ENCODE peak calls at places on chromosomes 16 and 17, in four cellular contexts. W is GM20000, J is AG09309, O is cardiac fibroblast. U is an unnamed sample.
A peak's percentile ranks its signal among the peaks of the same experiment; 100 is the strongest.

GRCh38 chr17:29292992-29293889 is 707 bp downstream of the NUFIP2 start:
- DNase-seq in W (peak; percentile 79), J (no peak), O (peak; percentile 58), U (peak; percentile 31)

GRCh38 chr17:44123356-44124117 is at the start of gene HDAC5:
- DNase-seq in W (peak; percentile 97), J (peak; percentile 69), O (peak; percentile 96), U (peak; percentile 87)

GRCh38 chr17:18951941-18952842 is at the start of gene SLC5A10:
- DNase-seq in W (no peak), J (no peak), O (no peak), U (no peak)

GRCh38 chr17:44053130-44053872 is 13.2 kb downstream of the LSM12 start:
- DNase-seq in W (no peak), J (no peak), O (no peak), U (no peak)

GRCh38 chr17:80034977-80035686 is 540 bp downstream of the TBC1D16 start:
- DNase-seq in W (peak; percentile 62), J (no peak), O (peak; percentile 38), U (no peak)

GRCh38 chr17:28646039-28646754 is 1.2 kb upstream of the BLTP2 start:
- DNase-seq in W (no peak), J (no peak), O (no peak), U (no peak)

GRCh38 chr16:54812229-54812628 is 118.4 kb upstream of the IRX5 start:
- DNase-seq in W (no peak), J (peak; percentile 14), O (peak; percentile 26), U (no peak)

GRCh38 chr17:80640379-80641071 is 95.9 kb downstream of the RPTOR start:
- DNase-seq in W (no peak), J (no peak), O (no peak), U (no peak)

GRCh38 chr17:59371426-59372099 is 40.1 kb downstream of the YPEL2 start:
- DNase-seq in W (no peak), J (no peak), O (peak; percentile 54), U (no peak)

GRCh38 chr17:71441098-71441497 is 679.7 kb upstream of the SOX9 start:
- DNase-seq in W (no peak), J (peak; percentile 68), O (peak; percentile 50), U (no peak)

GRCh38 chr16:56679078-56679730 is 3.1 kb upstream of the MT1X start:
- DNase-seq in W (no peak), J (no peak), O (no peak), U (no peak)

GRCh38 chr17:57603978-57604377 is 141.1 kb downstream of the CCDC182 start:
- DNase-seq in W (no peak), J (no peak), O (no peak), U (no peak)

GRCh38 chr16:23597003-23597756 is 1.1 kb upstream of the NDUFAB1 start:
- DNase-seq in W (peak; percentile 48), J (no peak), O (peak; percentile 4), U (no peak)

GRCh38 chr16:2194166-2194834 is 2.1 kb downstream of the CASKIN1 start:
- DNase-seq in W (no peak), J (no peak), O (no peak), U (peak; percentile 49)

GRCh38 chr16:80739523-80739922 is 64.9 kb downstream of the CDYL2 start:
- DNase-seq in W (no peak), J (no peak), O (no peak), U (no peak)

DNA sequence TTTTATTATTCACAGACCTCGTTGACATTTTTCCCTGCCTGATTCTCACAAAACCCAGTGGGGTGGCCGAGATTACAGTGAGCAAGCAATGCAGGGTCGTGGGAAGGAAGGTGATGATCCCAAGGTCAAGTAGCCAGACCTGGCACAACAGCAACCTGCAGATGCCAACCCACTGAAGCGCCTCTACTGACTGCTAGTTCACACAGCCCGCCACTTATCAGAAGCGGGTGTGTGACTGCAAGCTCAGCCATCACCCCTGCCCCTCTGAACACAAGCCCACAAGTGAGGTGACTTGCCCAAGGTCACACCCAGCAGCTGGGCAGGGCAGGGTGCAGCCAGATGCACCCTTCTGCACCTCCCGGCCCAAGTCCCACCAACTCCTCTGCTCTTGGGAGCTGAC is 7.1 kb downstream of the TFAP4 start:
- DNase-seq in W (no peak), J (no peak), O (no peak), U (no peak)
- TF ChIP-seq CTCF in W (no peak), J (no peak), O (no peak), U (no peak)

GRCh38 chr17:40417258-40417608 is 463 bp downstream of the TOP2A start:
- DNase-seq in W (no peak), J (no peak), O (no peak), U (no peak)

GRCh38 chr17:40415390-40415789 is 2.3 kb downstream of the TOP2A start:
- DNase-seq in W (no peak), J (peak; percentile 13), O (peak; percentile 68), U (no peak)

GRCh38 chr17:40418428-40418706 is 671 bp upstream of the TOP2A start:
- DNase-seq in W (no peak), J (no peak), O (no peak), U (no peak)

GRCh38 chr17:40417609-40418427 is at the start of gene TOP2A:
- DNase-seq in W (peak; percentile 98), J (peak; percentile 99), O (peak; percentile 100), U (peak; percentile 96)

DNA sequence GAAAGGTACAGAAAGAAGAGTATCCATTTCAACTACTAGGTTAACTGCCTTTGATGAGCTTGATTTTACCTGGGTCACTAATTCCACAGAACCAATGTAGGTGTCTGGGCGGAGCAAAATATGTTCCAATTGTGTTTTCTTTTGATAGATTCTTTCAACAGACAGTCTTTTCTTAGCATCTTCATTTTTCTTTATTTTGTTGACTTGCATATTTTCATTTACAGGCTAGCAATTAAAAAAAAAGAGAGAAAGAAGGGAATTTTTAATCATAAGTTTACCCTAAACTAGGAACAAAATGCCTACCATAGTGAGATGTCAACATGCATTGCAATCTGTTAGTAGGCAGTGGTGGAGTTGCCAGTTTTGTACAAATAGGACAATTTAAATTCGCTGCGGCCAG is 1.0 kb downstream of the TOP2A start:
- DNase-seq in W (no peak), J (no peak), O (no peak), U (no peak)
- TF ChIP-seq CTCF in W (no peak), J (no peak), O (no peak), U (no peak)

DNA sequence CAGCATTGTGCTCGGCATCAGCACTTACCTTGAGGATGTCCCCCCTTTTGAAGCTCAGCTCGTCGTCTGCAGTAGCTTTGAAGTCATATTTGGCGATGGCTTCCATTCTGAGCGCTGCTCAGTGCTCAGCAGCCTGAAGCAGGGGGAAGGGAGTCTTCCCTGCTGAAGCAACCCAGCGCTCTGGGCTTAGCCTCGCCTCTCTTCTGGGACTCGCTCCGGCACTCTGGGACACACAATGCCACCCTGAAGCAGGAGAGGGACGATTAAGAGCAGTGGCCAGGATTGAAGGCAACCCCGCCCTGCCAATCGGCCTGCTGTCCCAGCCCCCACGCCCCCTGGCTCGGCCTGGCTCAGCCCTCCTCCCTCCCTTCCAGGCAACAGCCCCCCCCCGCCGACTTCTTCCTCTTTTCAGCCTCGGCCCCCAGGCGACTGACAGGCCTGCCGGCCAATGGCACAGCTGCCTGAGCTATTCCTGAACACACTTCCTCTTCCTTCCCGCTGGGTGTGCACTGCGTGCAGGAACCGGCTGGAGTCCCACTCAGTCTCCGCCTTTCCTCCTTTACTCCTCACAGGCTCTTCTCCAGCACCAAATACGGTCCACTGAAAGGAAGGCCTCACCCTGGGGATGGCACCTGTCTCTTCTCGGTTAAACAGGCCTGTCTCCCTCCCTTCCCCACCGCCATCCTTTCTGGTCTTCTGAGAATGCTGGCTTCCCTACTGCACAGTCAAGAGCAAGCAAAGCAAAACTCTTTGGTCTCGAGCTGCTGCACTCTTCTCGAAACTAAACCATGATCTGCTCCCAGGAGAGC is 11.8 kb downstream of the GRB2 start:
- DNase-seq in W (peak; percentile 87), J (peak; percentile 93), O (peak; percentile 99), U (peak; percentile 95)
- TF ChIP-seq CTCF in W (no peak), J (peak; percentile 7), O (peak; percentile 15), U (no peak)

GRCh38 chr17:15456486-15456885 is 10.9 kb downstream of the CDRT4 start:
- DNase-seq in W (no peak), J (no peak), O (no peak), U (no peak)

GRCh38 chr17:15457723-15458094 is 9.7 kb downstream of the CDRT4 start:
- DNase-seq in W (no peak), J (no peak), O (no peak), U (no peak)

GRCh38 chr17:15453782-15454181 is 13.6 kb downstream of the CDRT4 start:
- DNase-seq in W (no peak), J (no peak), O (no peak), U (no peak)

GRCh38 chr17:15454328-15454727 is 13.1 kb downstream of the CDRT4 start:
- DNase-seq in W (no peak), J (no peak), O (no peak), U (no peak)

DNA sequence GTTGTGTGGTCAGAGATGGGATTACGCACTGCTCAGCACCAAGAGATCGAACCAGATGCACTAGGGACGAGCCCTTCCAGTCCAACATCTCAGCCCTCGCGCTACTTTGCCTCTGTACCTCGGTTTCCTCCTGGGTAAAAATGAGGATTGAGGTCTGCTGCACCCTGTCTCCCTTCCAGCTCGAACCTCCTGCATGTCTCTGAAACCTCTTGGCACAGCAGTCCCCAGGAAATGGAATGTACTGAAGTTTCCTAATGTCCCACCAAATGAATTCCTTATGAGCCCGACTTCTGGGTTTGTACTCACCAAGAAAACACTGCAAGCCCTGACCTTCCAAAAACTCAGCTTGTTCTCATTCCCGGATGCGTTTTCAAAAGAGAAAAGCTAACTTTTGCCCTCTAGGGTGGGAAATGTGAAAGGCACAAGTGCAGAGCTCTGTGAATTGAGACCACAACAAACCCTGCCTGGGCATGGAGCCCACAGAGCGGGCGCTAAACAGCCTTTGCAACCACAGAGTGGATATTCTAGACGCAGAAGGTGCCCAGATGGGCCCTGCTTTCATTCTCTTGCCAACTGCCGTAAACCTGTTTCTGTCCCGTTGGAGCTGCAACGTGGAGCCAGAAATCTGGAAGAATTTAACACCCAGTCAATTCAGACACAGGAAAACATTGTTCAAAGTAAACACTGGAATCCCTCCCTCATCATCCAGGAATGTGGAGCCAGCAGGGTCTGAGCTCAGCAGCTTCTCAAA is 10.3 kb downstream of the CDRT4 start:
- DNase-seq in W (no peak), J (peak; percentile 88), O (peak; percentile 90), U (no peak)
- TF ChIP-seq CTCF in W (no peak), J (peak; percentile 60), O (peak; percentile 45), U (no peak)

DNA sequence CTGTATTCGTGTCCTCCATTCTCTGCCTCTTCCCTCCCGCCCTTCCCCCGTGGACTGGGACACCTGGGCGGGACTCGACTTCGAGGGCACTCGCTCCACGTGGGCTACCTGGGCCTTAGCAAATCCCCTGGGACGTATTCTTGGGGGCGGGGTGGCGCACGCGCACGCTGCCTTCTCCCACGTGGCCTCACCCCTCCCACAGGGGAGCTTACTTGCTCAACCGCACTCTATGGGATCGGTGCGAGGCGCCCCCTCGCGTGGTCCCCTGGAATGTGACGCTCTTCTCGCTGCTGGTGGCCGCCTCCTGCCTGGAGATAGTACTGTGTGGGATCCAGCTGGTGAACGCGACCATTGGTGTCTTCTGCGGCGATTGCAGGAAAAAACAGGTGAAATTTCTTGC is 3.5 kb downstream of the VMO1 start:
- DNase-seq in W (no peak), J (no peak), O (no peak), U (no peak)
- TF ChIP-seq CTCF in W (no peak), J (no peak), O (no peak), U (no peak)

GRCh38 chr16:12907670-12908233 is 6.4 kb downstream of the SHISA9 start:
- DNase-seq in W (no peak), J (no peak), O (no peak), U (no peak)
- TF ChIP-seq CTCF in W (peak; percentile 3), J (peak; percentile 33), O (no peak), U (no peak)

U was measured in omental fat pad.